ENCODE peak calls at places on chromosomes 7 and 10, in nine cellular contexts. W, D, K, J, Y, O, X, L and Q are unnamed samples.

GRCh38 chr7:88013981-88014380 is 79.9 kb downstream of the ADAM22 start:
- DNase-seq in J (no peak), W (no peak), Y (no peak), D (no peak), X (no peak), L (no peak), K (no peak), O (no peak), Q (no peak)

GRCh38 chr7:137619181-137619580 is 227.6 kb downstream of the DGKI start:
- DNase-seq in L (no peak), X (no peak), D (no peak), J (no peak), O (no peak), K (no peak), Y (no peak), W (no peak), Q (no peak)

GRCh38 chr7:128017880-128018845 is 13.1 kb downstream of the LRRC4 start:
- DNase-seq in X (no peak), O (no peak), W (no peak), D (no peak), J (no peak), K (no peak), Y (no peak), L (peak), Q (no peak)

GRCh38 chr7:24784292-24784691 is 27.0 kb upstream of the GSDME start:
- DNase-seq in K (no peak), D (no peak), W (no peak), Y (no peak), O (no peak), J (no peak), X (no peak), L (no peak), Q (no peak)

GRCh38 chr7:76262683-76263402 is 39.6 kb upstream of the HSPB1 start:
- DNase-seq in W (peak), O (peak), K (peak), L (peak), J (peak), X (peak), Y (peak), D (peak), Q (no peak)

GRCh38 chr7:41169307-41169706 is 533.6 kb downstream of the INHBA start:
- DNase-seq in O (no peak), L (no peak), X (no peak), K (no peak), J (no peak), Y (no peak), D (no peak), W (no peak), Q (no peak)

GRCh38 chr10:123203393-123204126 is 49.4 kb downstream of the BUB3 start:
- DNase-seq in O (no peak), Y (no peak), L (no peak), W (no peak), K (no peak), J (no peak), D (no peak), X (no peak), Q (no peak)

GRCh38 chr10:84537447-84537931 is 209.1 kb downstream of the CCSER2 start:
- DNase-seq in Y (peak), K (no peak), J (peak), D (no peak), O (peak), L (peak), W (peak), X (peak), Q (peak)

GRCh38 chr10:118991326-118991725 is 38.2 kb upstream of the NANOS1 start:
- DNase-seq in O (no peak), D (no peak), L (no peak), Y (no peak), K (no peak), W (no peak), J (no peak), X (no peak), Q (no peak)

GRCh38 chr10:14608381-14609001 is 166.2 kb downstream of the FAM107B start:
- DNase-seq in D (no peak), Y (peak), J (no peak), L (no peak), K (no peak), W (no peak), X (no peak), O (peak), Q (no peak)

GRCh38 chr7:112414855-112415490 is 35.3 kb upstream of the IFRD1 start:
- DNase-seq in W (no peak), K (no peak), J (no peak), L (peak), O (peak), Y (peak), X (no peak), D (no peak), Q (no peak)

GRCh38 chr7:36037121-36037662 is 115.9 kb upstream of the EEPD1 start:
- DNase-seq in O (peak), K (no peak), D (no peak), L (peak), W (no peak), X (peak), J (peak), Y (no peak), Q (no peak)

GRCh38 chr10:5557799-5558771 is 33.3 kb downstream of the CALML3 start:
- DNase-seq in O (no peak), X (no peak), L (no peak), W (no peak), Y (no peak), D (no peak), J (no peak), K (no peak), Q (no peak)

GRCh38 chr10:53093878-53094277 is 321.3 kb upstream of the MBL2 start:
- DNase-seq in L (no peak), Y (no peak), K (no peak), W (no peak), X (no peak), O (no peak), J (no peak), D (no peak), Q (no peak)

GRCh38 chr7:2572101-2572842 is 13.5 kb downstream of the IQCE start:
- DNase-seq in O (peak), L (peak), D (no peak), K (no peak), J (peak), Y (no peak), X (no peak), W (no peak), Q (no peak)

GRCh38 chr10:17073720-17074547 is 55.7 kb downstream of the CUBN start:
- DNase-seq in J (no peak), D (no peak), W (no peak), O (no peak), L (no peak), K (no peak), Y (no peak), X (no peak), Q (no peak)

GRCh38 chr7:8773518-8773917 is 340.1 kb downstream of the NXPH1 start:
- DNase-seq in Y (no peak), K (no peak), X (no peak), J (no peak), D (no peak), W (no peak), O (no peak), L (no peak), Q (no peak)

GRCh38 chr7:154591544-154591943 is 411.4 kb downstream of the PAXIP1 start:
- DNase-seq in Y (no peak), O (no peak), X (no peak), W (no peak), K (no peak), L (no peak), D (no peak), J (no peak), Q (no peak)

GRCh38 chr10:111113961-111114830 is 37.4 kb downstream of the ADRA2A start:
- DNase-seq in W (no peak), D (no peak), J (no peak), X (no peak), O (no peak), Y (no peak), K (peak), L (no peak), Q (no peak)

GRCh38 chr7:129644634-129645230 is 33.2 kb downstream of the NRF1 start:
- DNase-seq in L (peak), W (no peak), K (no peak), D (no peak), Y (no peak), J (no peak), X (no peak), O (peak), Q (no peak)

GRCh38 chr10:3467052-3467906 is 294.7 kb upstream of the PITRM1 start:
- DNase-seq in D (no peak), O (peak), X (peak), L (peak), K (peak), W (no peak), Y (no peak), J (peak), Q (no peak)
- TF ChIP-seq CTCF in D (no peak), O (peak), X (peak), L (peak), K (peak), W (no peak), Y (no peak), J (peak), Q (no peak)

DNA sequence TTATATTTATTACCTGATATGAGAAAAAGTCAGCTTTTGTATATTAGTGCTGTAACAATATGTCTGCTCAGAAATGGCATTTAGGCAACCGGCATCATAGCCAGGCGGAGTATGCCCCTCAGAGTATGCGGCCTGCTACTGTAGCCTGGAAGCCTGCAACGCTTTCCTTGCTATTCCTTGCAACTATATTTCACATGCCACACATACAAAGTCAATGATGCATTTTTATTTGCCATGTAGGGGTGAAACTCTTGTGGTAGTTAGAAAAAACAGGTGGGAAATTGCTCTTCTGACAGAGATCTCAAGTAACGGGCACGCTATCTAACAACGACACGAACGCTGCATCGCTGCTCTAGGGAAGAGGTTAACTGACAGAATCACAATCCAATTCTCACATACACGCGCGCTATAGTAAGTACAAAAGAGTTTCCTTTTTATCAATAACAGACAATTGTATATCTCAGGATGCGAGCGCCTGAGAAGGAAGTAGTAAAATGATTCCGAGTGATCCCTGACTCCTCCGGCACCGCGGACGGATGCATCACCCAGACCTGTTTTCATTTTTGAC is 5.9 kb downstream of the EBF3 start:
- DNase-seq in W (no peak), O (no peak), Y (no peak), X (no peak), J (no peak), L (no peak), D (no peak), K (no peak), Q (no peak)
- TF ChIP-seq CTCF in W (peak), O (no peak), Y (no peak), X (no peak), J (no peak), L (no peak), D (no peak), K (peak), Q (no peak)

GRCh38 chr10:78772486-78772885 is 296.3 kb upstream of the ZMIZ1 start:
- DNase-seq in J (no peak), Y (no peak), K (no peak), W (no peak), D (no peak), O (no peak), L (no peak), X (no peak), Q (no peak)

GRCh38 chr10:78771215-78771614 is 297.6 kb upstream of the ZMIZ1 start:
- DNase-seq in D (no peak), J (peak), X (no peak), Y (no peak), W (no peak), O (no peak), L (no peak), K (no peak), Q (no peak)

GRCh38 chr10:78772986-78773530 is 295.7 kb upstream of the ZMIZ1 start:
- DNase-seq in K (no peak), O (no peak), X (no peak), J (no peak), L (no peak), W (no peak), D (no peak), Y (no peak), Q (no peak)

GRCh38 chr10:78770167-78771090 is 298.3 kb upstream of the ZMIZ1 start:
- DNase-seq in K (no peak), J (no peak), W (no peak), O (no peak), X (no peak), L (no peak), Y (no peak), D (no peak), Q (no peak)

GRCh38 chr10:78772083-78772482 is 296.7 kb upstream of the ZMIZ1 start:
- DNase-seq in X (no peak), L (no peak), Y (no peak), W (no peak), K (no peak), D (no peak), O (no peak), J (no peak), Q (no peak)
- TF ChIP-seq CTCF in X (no peak), L (no peak), Y (no peak), W (no peak), K (no peak), D (no peak), O (no peak), J (no peak), Q (no peak)

DNA sequence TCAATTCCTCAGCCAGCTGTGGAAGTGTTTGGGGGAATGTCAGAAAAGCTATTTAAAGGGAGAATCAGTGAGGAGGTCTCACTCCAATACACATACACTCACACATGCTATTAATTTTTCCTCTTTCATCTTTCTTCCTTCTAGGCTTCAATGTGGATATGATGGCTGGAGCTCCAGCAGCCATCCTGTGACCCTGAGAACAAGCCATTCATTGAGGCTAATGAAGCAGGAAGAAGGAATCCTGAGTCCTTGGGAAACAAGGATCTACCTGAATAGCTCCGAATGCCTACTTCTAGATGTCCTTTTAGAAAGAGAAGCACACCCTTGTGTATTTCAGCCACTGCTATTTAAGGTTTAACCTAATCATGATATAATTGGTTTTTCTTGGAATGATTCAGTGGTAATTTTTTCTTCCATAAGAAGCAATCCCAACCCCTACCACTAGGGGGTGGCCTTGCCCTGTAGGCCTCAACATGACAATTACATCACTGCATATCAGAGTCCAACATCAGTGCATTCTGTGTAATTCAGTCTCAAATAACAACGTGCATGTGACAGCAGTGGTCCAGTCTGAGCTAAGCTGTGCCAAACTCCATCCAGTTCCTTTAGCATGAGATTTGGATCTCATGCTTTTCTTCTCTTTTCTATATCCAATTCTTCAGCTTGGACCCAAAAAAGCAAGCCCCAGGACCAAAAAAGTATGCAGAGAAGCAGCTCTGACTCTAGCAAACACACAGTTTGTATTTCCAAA is 85.3 kb upstream of the ANKRD1 start:
- DNase-seq in X (peak), J (peak), K (no peak), O (peak), W (peak), Y (peak), L (peak), D (peak), Q (peak)
- TF ChIP-seq CTCF in X (peak), J (peak), K (peak), O (peak), W (peak), Y (peak), L (peak), D (peak), Q (peak)

DNA sequence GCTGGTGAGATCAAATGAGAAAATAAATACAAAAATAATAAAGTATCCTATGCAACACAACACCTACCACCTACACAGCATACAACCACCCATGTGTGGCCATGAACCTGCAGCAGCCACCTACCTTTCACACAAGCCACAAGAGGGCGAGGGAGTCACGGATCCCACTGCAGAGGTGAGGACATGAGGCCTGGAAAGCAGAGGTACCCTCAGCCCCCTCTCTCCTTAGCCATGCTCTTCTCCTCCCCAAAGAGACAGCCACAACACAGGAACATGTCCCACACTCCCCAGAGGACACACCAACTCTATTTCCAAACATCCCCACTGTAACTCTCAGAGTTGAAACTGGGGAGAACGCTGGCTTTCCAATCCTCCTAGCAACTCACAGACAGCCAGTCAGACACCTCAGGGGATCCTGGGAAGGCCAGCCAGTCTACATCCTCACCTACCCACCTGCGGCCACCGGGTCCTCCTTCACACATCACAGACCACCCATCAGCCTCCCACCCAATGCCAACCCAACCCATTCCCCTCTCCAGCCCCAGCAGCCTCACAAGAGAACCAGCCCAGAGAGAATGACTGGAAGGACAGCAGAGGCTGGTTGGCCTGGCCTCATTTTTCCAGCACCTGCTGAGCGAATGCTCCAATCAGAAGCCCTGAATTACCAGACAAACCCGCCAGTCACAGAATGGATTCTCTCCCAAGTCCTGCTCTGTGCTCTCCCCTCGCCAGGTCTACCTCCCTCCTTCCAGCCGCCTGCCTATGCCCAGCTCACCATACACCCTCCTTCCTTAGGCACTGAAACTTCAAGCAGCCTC is 18.4 kb downstream of the DLG5 start:
- DNase-seq in J (no peak), W (no peak), X (peak), D (no peak), K (peak), Y (no peak), O (peak), L (no peak), Q (no peak)
- TF ChIP-seq CTCF in J (no peak), W (peak), X (no peak), D (no peak), K (peak), Y (peak), O (peak), L (no peak), Q (peak)

GRCh38 chr7:108181073-108181985 is 51.2 kb upstream of the LAMB4 start:
- DNase-seq in J (no peak), X (no peak), D (no peak), W (peak), Y (peak), L (peak), K (peak), O (peak), Q (no peak)
- TF ChIP-seq CTCF in J (peak), X (peak), D (peak), W (peak), Y (peak), L (peak), K (peak), O (peak), Q (peak)

DNA sequence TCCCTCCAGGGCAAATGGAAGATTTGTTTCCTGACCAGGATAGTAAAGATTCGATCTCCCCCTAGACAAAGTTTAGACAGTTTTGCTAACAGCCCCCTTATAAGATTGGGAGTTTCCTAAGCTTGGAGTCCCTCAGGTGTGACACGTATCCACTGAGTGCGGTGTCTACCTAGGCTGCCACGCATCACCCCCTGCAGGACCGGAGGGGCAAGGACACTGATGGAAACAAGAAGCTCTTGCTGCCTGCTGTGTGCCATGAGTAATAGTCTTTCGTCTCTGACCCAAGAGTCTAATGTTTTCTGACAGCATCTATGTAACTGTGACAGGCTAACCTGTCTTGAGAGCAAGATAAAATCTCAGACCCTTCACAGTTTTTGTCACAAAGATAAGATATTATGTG is 173.5 kb downstream of the SEMA3E start:
- DNase-seq in J (no peak), D (no peak), X (no peak), K (peak), L (no peak), W (peak), Y (no peak), O (peak), Q (no peak)
- TF ChIP-seq CTCF in J (no peak), D (no peak), X (no peak), K (peak), L (no peak), W (no peak), Y (no peak), O (peak), Q (no peak)

DNA sequence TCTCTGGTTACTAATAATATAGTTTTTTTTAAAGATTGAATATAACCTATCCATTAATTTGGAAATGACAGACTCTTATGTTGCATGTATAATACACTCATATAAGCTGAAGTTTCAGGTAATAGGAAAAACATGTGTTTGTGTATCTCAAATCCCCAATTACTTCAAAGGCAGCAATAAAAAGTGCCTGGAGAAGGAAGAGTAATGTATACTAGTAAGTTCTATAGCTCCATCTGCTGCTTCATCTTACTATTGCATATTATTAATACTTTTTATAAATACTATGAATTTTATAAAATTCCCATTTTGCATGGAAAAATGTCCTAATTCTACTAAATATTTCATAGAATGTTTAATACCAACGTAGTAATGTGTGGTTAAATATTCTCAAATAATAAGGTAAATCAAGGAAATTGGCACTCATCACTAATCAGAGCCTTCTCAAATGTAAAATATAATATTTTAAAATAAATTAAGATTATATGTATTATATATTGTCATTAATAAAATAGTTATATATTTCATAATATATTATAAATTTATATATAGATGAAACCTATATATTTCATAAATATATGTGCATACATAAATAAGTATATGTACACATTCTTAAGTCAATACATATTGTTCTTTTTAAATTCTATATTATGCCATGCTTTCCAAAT is 311.9 kb downstream of the HGF start:
- DNase-seq in Y (no peak), K (no peak), X (no peak), D (no peak), W (no peak), O (peak), J (no peak), L (peak), Q (no peak)
- TF ChIP-seq CTCF in Y (no peak), K (peak), X (no peak), D (no peak), W (peak), O (no peak), J (no peak), L (peak), Q (no peak)